ENCODE peak calls at places on chromosomes 12 and 14, in four cellular contexts. T, P, Y and K are unnamed samples. For H3K4me1, the result is how much of the 10 kb centered on the place peaks cover.

GRCh38 chr12:133120385-133121191 is 9.5 kb downstream of the ZNF891 start:
- DNase-seq in T (no peak), P (no peak), Y (no peak), K (no peak)

GRCh38 chr12:115897718-115898117 is 379.8 kb downstream of the MED13L start:
- DNase-seq in T (no peak), P (no peak), Y (no peak), K (no peak)

GRCh38 chr14:77498984-77499527 is 440 bp upstream of the ISM2 start:
- DNase-seq in T (no peak), P (no peak), Y (peak), K (no peak)

GRCh38 chr12:2654311-2654710 is 140.5 kb upstream of the FKBP4 start:
- DNase-seq in T (no peak), P (no peak), Y (no peak), K (no peak)

GRCh38 chr12:102478416-102479098 is 1.8 kb downstream of the IGF1 start:
- DNase-seq in T (no peak), P (no peak), Y (peak), K (no peak)

GRCh38 chr14:34075095-34075744 is 124.3 kb upstream of the EGLN3 start:
- DNase-seq in T (no peak), P (no peak), Y (no peak), K (no peak)

GRCh38 chr14:71597289-71597920 is 334.8 kb upstream of the RGS6 start:
- DNase-seq in T (no peak), P (no peak), Y (no peak), K (no peak)

GRCh38 chr14:76829650-76830421 is 3.6 kb downstream of the LRRC74A start:
- DNase-seq in T (peak), P (peak), Y (no peak), K (peak)

GRCh38 chr14:86897224-86897623 is 1095.8 kb downstream of the GALC start:
- DNase-seq in T (no peak), P (no peak), Y (no peak), K (no peak)
- H3K4me1 ChIP-seq in T (under half), P (under half), Y (under half), K (under half)

GRCh38 chr14:89388853-89389252 is 28.2 kb downstream of the FOXN3 start:
- DNase-seq in T (no peak), P (no peak), Y (no peak), K (no peak)
- TF ChIP-seq CTCF in T (peak), P (no peak), Y (peak), K (no peak)

GRCh38 chr12:50069069-50069468 is 11.7 kb downstream of the ASIC1 start:
- DNase-seq in T (no peak), P (no peak), Y (no peak), K (no peak)
- H3K4me1 ChIP-seq in T (under half), P (under half), Y (under half), K (under half)

GRCh38 chr14:36313898-36314297 is 6.5 kb downstream of the MBIP start:
- DNase-seq in T (no peak), P (no peak), Y (no peak), K (no peak)
- TF ChIP-seq CTCF in T (no peak), P (no peak), Y (no peak), K (no peak)